ENCODE peak calls at places on chromosomes 4 and X, in five cellular contexts. F, O, D, K and C are unnamed samples.

GRCh38 chr4:36411338-36411737 is 129.9 kb downstream of the DTHD1 start:
- DNase-seq in K (no peak), D (no peak), F (no peak), O (no peak), C (no peak)

GRCh38 chr4:154491341-154491679 is 289 bp downstream of the DCHS2 start:
- DNase-seq in K (no peak), F (no peak), O (no peak), D (peak), C (no peak)

GRCh38 chr4:93617596-93617995 is 211.0 kb upstream of the ATOH1 start:
- DNase-seq in K (no peak), F (no peak), D (no peak), O (no peak), C (no peak)

GRCh38 chrX:56794831-56795230 is 65.8 kb downstream of the NBDY start:
- DNase-seq in D (no peak), O (no peak), F (no peak), K (no peak), C (no peak)

GRCh38 chr4:89312066-89312465 is 4.5 kb upstream of the GPRIN3 start:
- DNase-seq in F (no peak), K (no peak), D (no peak), O (no peak), C (no peak)

GRCh38 chrX:10235851-10236250 is 79.1 kb downstream of the CLCN4 start:
- DNase-seq in F (no peak), O (no peak), D (peak), K (no peak), C (peak)

GRCh38 chr4:19117022-19117421 is 1095.5 kb upstream of the LCORL start:
- DNase-seq in F (no peak), D (no peak), K (no peak), O (no peak), C (no peak)

GRCh38 chr4:183478123-183478522 is 26.7 kb upstream of the ING2 start:
- DNase-seq in K (no peak), O (no peak), F (no peak), D (no peak), C (no peak)

GRCh38 chrX:70264784-70265183 is 3.4 kb upstream of the ARR3 start:
- DNase-seq in F (no peak), D (no peak), K (no peak), O (no peak), C (no peak)

GRCh38 chrX:70257599-70258288 is 2.3 kb downstream of the P2RY4 start:
- DNase-seq in O (no peak), F (no peak), K (no peak), D (no peak), C (no peak)

GRCh38 chrX:70268034-70268433 is at the start of gene ARR3:
- DNase-seq in K (no peak), O (no peak), D (no peak), F (no peak), C (no peak)

GRCh38 chrX:70260104-70260503 is at the start of gene P2RY4:
- DNase-seq in F (no peak), K (no peak), D (no peak), O (no peak), C (no peak)

DNA sequence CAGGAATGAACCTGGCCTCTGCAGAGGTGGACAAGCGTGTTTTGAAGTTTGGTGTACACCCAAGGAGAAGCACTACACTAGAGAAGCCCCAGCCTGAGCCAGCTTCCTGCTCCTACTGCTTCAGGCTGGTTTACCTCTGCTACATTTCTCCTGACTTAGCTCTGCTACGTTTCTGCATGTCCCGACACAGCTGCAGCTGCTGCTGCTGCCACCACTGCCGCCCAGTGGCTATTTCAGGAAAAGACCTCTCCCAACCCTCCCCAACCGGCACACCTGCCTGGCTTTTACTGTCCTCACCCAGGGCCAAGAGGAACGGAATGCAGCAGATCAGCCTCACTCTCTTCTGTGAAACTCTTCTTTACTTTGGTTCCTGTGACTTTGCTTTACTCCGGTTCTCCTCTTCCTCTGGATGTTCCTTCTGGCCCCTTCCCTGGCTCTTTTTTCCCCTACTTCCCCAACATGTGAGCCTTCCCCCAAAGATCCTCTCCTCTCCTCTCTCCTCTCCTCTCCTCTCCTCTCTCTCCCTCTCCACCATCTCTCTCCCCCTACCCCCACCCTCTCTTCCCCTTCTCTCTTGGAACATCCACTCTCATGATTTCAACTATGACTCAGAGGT is 3.1 kb upstream of the P2RY4 start:
- DNase-seq in D (peak), F (peak), O (no peak), K (peak), C (no peak)
- TF ChIP-seq CTCF in D (peak), F (peak), O (no peak), K (no peak), C (peak)

GRCh38 chr4:166324321-166324720 is 451.3 kb downstream of the TLL1 start:
- DNase-seq in F (peak), K (peak), D (peak), O (no peak), C (no peak)

GRCh38 chr4:166318810-166319525 is 445.9 kb downstream of the TLL1 start:
- DNase-seq in F (no peak), D (peak), K (no peak), O (no peak), C (no peak)

GRCh38 chr4:166323250-166323649 is 450.2 kb downstream of the TLL1 start:
- DNase-seq in D (no peak), O (no peak), F (no peak), K (no peak), C (no peak)
- TF ChIP-seq CTCF in D (no peak), O (no peak), F (no peak), K (no peak), C (no peak)

GRCh38 chr4:95637047-95637600 is 88.4 kb upstream of the UNC5C start:
- DNase-seq in D (peak), O (no peak), F (no peak), K (peak), C (no peak)
- TF ChIP-seq CTCF in D (peak), O (no peak), F (no peak), K (peak), C (no peak)

DNA sequence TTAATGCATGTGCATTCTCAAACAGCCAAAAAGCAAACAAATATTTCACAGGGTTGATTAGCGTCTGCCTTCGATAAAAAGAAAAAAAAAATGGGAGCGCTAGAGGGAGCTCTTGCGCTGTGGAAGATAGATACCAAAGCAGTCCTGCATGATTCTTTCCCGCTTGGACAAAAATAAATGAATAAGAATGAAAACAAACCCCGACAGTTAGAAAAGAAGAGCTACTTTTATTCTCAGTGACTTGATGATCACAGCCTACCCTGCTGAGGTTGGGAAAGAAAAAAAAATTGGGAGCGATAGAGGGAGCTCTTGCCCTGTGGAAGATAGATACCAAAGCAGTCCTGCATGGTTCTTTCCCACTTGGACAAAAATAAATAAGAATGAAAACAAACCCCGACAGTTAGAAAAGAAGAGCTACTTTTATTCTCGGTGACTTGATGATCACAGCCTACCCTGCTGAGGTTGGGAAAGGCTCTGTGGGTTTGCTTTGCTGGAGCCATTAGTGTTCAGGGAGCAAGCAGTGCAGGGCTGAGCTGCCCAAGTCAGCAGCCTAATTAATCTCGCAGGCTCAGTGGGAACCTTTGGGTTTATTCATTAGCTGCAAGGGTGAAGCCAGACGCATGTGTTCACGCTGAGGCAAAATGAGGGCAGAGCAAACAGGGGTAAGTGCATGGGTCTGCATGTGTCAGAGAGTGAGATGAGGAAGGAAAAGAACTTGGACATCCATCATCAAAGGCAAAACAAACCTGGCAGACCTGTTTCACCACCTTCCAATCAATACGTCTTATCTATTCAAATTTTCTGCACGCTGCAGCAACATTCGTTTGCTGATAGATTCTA is 249.3 kb upstream of the PRKX start:
- DNase-seq in O (no peak), K (no peak), D (peak), F (peak), C (no peak)
- TF ChIP-seq CTCF in O (peak), K (peak), D (peak), F (peak), C (peak)

GRCh38 chr4:110480031-110480549 is 4.1 kb downstream of the ENPEP start:
- DNase-seq in K (no peak), F (no peak), O (no peak), D (peak), C (peak)
- TF ChIP-seq CTCF in K (peak), F (no peak), O (no peak), D (peak), C (peak)

GRCh38 chrX:102835504-102836146 is 101.4 kb upstream of the RAB40AL start:
- DNase-seq in K (peak), D (peak), O (no peak), F (peak), C (no peak)

GRCh38 chrX:102841706-102842003 is 95.4 kb upstream of the RAB40AL start:
- DNase-seq in F (no peak), O (no peak), D (no peak), K (no peak), C (no peak)

GRCh38 chrX:102837843-102838242 is 99.2 kb upstream of the RAB40AL start:
- DNase-seq in F (no peak), O (no peak), K (no peak), D (no peak), C (no peak)

GRCh38 chrX:102845020-102845419 is 92.1 kb upstream of the RAB40AL start:
- DNase-seq in D (no peak), F (no peak), K (no peak), O (no peak), C (no peak)

GRCh38 chrX:102840871-102841705 is 96.0 kb upstream of the RAB40AL start:
- DNase-seq in K (no peak), O (no peak), D (peak), F (no peak), C (no peak)
- TF ChIP-seq CTCF in K (peak), O (no peak), D (no peak), F (no peak), C (peak)

GRCh38 chrX:86171366-86171765 is 23.1 kb downstream of the DACH2 start:
- DNase-seq in K (peak), O (no peak), F (no peak), D (peak), C (no peak)
- TF ChIP-seq CTCF in K (peak), O (no peak), F (no peak), D (peak), C (peak)

GRCh38 chrX:15245896-15246295 is 24.0 kb downstream of the ASB9 start:
- DNase-seq in F (no peak), D (no peak), K (no peak), O (no peak), C (no peak)
- TF ChIP-seq CTCF in F (no peak), D (no peak), K (no peak), O (no peak), C (no peak)

GRCh38 chrX:153688071-153688470 is 345 bp downstream of the SLC6A8 start:
- DNase-seq in O (no peak), F (no peak), K (no peak), D (no peak), C (no peak)

GRCh38 chrX:153688900-153689590 is 1.3 kb downstream of the SLC6A8 start:
- DNase-seq in O (no peak), D (peak), F (no peak), K (peak), C (peak)

GRCh38 chrX:153690466-153690865 is 2.7 kb downstream of the SLC6A8 start:
- DNase-seq in F (no peak), K (no peak), D (no peak), O (no peak), C (no peak)

GRCh38 chrX:153688534-153688899 is 791 bp downstream of the SLC6A8 start:
- DNase-seq in D (no peak), K (no peak), F (no peak), O (no peak), C (no peak)

GRCh38 chrX:153689654-153690465 is 2.1 kb downstream of the SLC6A8 start:
- DNase-seq in F (no peak), O (no peak), D (no peak), K (peak), C (no peak)
- TF ChIP-seq CTCF in F (peak), O (no peak), D (peak), K (peak), C (no peak)

GRCh38 chr4:3784469-3785291 is 18.5 kb downstream of the ADRA2C start:
- DNase-seq in K (peak), F (peak), O (no peak), D (no peak), C (no peak)

GRCh38 chr4:3780347-3781171 is 14.4 kb downstream of the ADRA2C start:
- DNase-seq in F (peak), D (no peak), O (no peak), K (no peak), C (no peak)

GRCh38 chr4:3783691-3784306 is 17.6 kb downstream of the ADRA2C start:
- DNase-seq in K (peak), D (no peak), F (peak), O (no peak), C (no peak)

GRCh38 chr4:3781193-3781886 is 15.2 kb downstream of the ADRA2C start:
- DNase-seq in F (peak), D (no peak), O (no peak), K (no peak), C (no peak)

GRCh38 chr4:3781997-3782930 is 16.1 kb downstream of the ADRA2C start:
- DNase-seq in F (peak), D (no peak), K (no peak), O (no peak), C (no peak)
- TF ChIP-seq CTCF in F (peak), D (no peak), K (no peak), O (no peak), C (no peak)